ENCODE peak calls at places on chromosomes 7 and 10, in four cellular contexts. One of them, this sample, is unnamed. For H3K36me3, the result is how much of the 10 kb centered on the place peaks cover.

GRCh38 chr10:132400547-132401151 is 3.6 kb downstream of the PWWP2B start:
- DNase-seq in H7: peak
- DNase-seq in aorta: no peak
- DNase-seq in suprapubic skin: no peak
- DNase-seq in this sample: no peak

GRCh38 chr7:156463280-156463679 is 177.3 kb upstream of the RNF32 start:
- DNase-seq in H7: no peak
- DNase-seq in aorta: no peak
- DNase-seq in suprapubic skin: no peak
- DNase-seq in this sample: no peak

GRCh38 chr10:3040069-3040468 is 27.3 kb upstream of the PFKP start:
- DNase-seq in H7: no peak
- DNase-seq in aorta: no peak
- DNase-seq in suprapubic skin: no peak
- DNase-seq in this sample: no peak

GRCh38 chr7:138980575-138981285 is 459 bp downstream of the KIAA1549 start:
- DNase-seq in H7: no peak
- DNase-seq in aorta: peak
- DNase-seq in suprapubic skin: no peak
- DNase-seq in this sample: peak

GRCh38 chr10:46035923-46036849 is 5.8 kb upstream of the NCOA4 start:
- DNase-seq in H7: peak
- DNase-seq in aorta: no peak
- DNase-seq in suprapubic skin: no peak
- DNase-seq in this sample: no peak

GRCh38 chr7:50684702-50685074 is 98.0 kb downstream of the GRB10 start:
- DNase-seq in H7: no peak
- DNase-seq in aorta: no peak
- DNase-seq in suprapubic skin: no peak
- DNase-seq in this sample: no peak

GRCh38 chr7:110987130-110987693 is 103.7 kb upstream of the LRRN3 start:
- DNase-seq in H7: no peak
- DNase-seq in aorta: no peak
- DNase-seq in suprapubic skin: no peak
- DNase-seq in this sample: no peak

GRCh38 chr10:128058746-128059125 is 67.5 kb downstream of the MKI67 start:
- DNase-seq in H7: no peak
- DNase-seq in aorta: no peak
- DNase-seq in suprapubic skin: peak
- DNase-seq in this sample: no peak

GRCh38 chr7:41994046-41994745 is 242.8 kb downstream of the GLI3 start:
- DNase-seq in H7: no peak
- DNase-seq in aorta: no peak
- DNase-seq in suprapubic skin: no peak
- DNase-seq in this sample: no peak

GRCh38 chr10:62992145-62992721 is 140.9 kb upstream of the NRBF2 start:
- DNase-seq in H7: no peak
- DNase-seq in aorta: no peak
- DNase-seq in suprapubic skin: no peak
- DNase-seq in this sample: no peak

GRCh38 chr10:57222603-57223002 is 861.5 kb upstream of the ZWINT start:
- DNase-seq in H7: peak
- DNase-seq in aorta: no peak
- DNase-seq in suprapubic skin: no peak
- DNase-seq in this sample: no peak

GRCh38 chr7:1458676-1459511 is at the start of gene MICALL2:
- DNase-seq in H7: peak
- DNase-seq in aorta: peak
- DNase-seq in suprapubic skin: peak
- DNase-seq in this sample: peak

GRCh38 chr7:157528785-157529341 is 192.1 kb downstream of the DNAJB6 start:
- DNase-seq in H7: no peak
- DNase-seq in aorta: peak
- DNase-seq in suprapubic skin: no peak
- DNase-seq in this sample: no peak

GRCh38 chr10:114103286-114103685 is 59.6 kb downstream of the ADRB1 start:
- DNase-seq in H7: peak
- DNase-seq in aorta: no peak
- DNase-seq in suprapubic skin: no peak
- DNase-seq in this sample: peak

GRCh38 chr7:134941185-134941900 is 45.0 kb upstream of the AGBL3 start:
- DNase-seq in H7: peak
- DNase-seq in aorta: no peak
- DNase-seq in suprapubic skin: no peak
- DNase-seq in this sample: peak

GRCh38 chr10:91050371-91051034 is 129.6 kb upstream of the ANKRD1 start:
- DNase-seq in H7: peak
- DNase-seq in aorta: no peak
- DNase-seq in suprapubic skin: no peak
- DNase-seq in this sample: peak

GRCh38 chr7:136958016-136958415 is 89.6 kb downstream of the CHRM2 start:
- DNase-seq in H7: no peak
- DNase-seq in aorta: no peak
- DNase-seq in suprapubic skin: no peak
- DNase-seq in this sample: peak

GRCh38 chr10:72883861-72884260 is 9.7 kb upstream of the OIT3 start:
- DNase-seq in H7: no peak
- DNase-seq in aorta: no peak
- DNase-seq in suprapubic skin: no peak
- DNase-seq in this sample: no peak

GRCh38 chr10:72881291-72881690 is 12.2 kb upstream of the OIT3 start:
- DNase-seq in H7: no peak
- DNase-seq in aorta: no peak
- DNase-seq in suprapubic skin: no peak
- DNase-seq in this sample: no peak

GRCh38 chr10:72875250-72876055 is 18.1 kb upstream of the OIT3 start:
- DNase-seq in H7: peak
- DNase-seq in aorta: no peak
- DNase-seq in suprapubic skin: no peak
- DNase-seq in this sample: peak

GRCh38 chr10:72879245-72879644 is 14.3 kb upstream of the OIT3 start:
- DNase-seq in H7: no peak
- DNase-seq in aorta: no peak
- DNase-seq in suprapubic skin: no peak
- DNase-seq in this sample: no peak
- H3K36me3 ChIP-seq in H7: under half
- H3K36me3 ChIP-seq in aorta: under half
- H3K36me3 ChIP-seq in suprapubic skin: under half
- H3K36me3 ChIP-seq in this sample: under half

DNA sequence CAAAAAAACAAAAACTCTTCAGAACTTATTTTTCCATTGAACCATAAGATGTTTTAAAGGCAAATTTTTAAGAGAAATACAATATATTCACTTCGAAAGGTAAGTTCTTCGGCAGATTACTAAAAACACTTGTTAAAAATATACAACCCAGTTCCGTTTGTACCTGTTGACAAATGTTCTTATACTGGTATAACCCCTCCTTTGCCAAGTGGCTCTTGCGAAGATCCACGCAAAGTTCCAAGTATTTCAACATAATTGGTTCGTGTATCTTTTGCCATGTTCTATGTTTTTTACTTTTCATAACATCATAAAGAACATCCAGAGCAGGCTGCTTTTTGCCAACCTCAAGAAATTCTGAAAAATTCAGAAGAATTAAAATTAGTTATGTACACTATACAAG is 7.0 kb downstream of the EIF3A start:
- DNase-seq in H7: no peak
- DNase-seq in aorta: no peak
- DNase-seq in suprapubic skin: no peak
- DNase-seq in this sample: no peak
- H3K36me3 ChIP-seq in H7: under half
- H3K36me3 ChIP-seq in aorta: under half
- H3K36me3 ChIP-seq in suprapubic skin: under half
- H3K36me3 ChIP-seq in this sample: half or more

GRCh38 chr10:122230222-122230621 is 40.9 kb upstream of the BTBD16 start:
- DNase-seq in H7: no peak
- DNase-seq in aorta: no peak
- DNase-seq in suprapubic skin: no peak
- DNase-seq in this sample: no peak

GRCh38 chr10:122224159-122224558 is 46.9 kb upstream of the BTBD16 start:
- DNase-seq in H7: no peak
- DNase-seq in aorta: no peak
- DNase-seq in suprapubic skin: no peak
- DNase-seq in this sample: no peak

GRCh38 chr10:122225324-122225723 is 45.8 kb upstream of the BTBD16 start:
- DNase-seq in H7: no peak
- DNase-seq in aorta: no peak
- DNase-seq in suprapubic skin: no peak
- DNase-seq in this sample: no peak

GRCh38 chr10:122229678-122230077 is 41.4 kb upstream of the BTBD16 start:
- DNase-seq in H7: no peak
- DNase-seq in aorta: no peak
- DNase-seq in suprapubic skin: no peak
- DNase-seq in this sample: no peak

DNA sequence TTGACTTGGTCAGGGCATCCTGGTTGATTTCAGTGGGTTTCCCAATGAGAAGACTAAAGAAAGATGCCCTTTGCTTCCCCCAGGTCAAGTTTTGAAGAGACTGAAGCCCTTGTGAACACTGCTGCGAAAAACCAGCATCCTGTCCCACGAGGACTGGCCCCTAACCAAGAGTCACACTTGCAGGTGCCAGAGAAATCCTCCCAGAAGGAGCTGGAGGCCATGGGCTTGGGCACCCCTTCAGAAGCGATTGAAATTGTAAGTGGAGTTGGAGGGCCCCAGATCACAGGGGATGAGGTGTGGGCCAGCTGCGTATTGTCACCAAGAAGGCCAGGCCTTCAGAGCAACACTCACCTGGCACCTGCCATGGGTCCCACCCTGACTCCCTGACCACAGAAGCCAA is 43.3 kb upstream of the BTBD16 start:
- DNase-seq in H7: no peak
- DNase-seq in aorta: no peak
- DNase-seq in suprapubic skin: no peak
- DNase-seq in this sample: no peak
- H3K36me3 ChIP-seq in H7: under half
- H3K36me3 ChIP-seq in aorta: under half
- H3K36me3 ChIP-seq in suprapubic skin: half or more
- H3K36me3 ChIP-seq in this sample: half or more

GRCh38 chr7:22457471-22457870 is 42.5 kb downstream of the STEAP1B start:
- DNase-seq in H7: no peak
- DNase-seq in aorta: no peak
- DNase-seq in suprapubic skin: no peak
- DNase-seq in this sample: no peak
- H3K36me3 ChIP-seq in H7: under half
- H3K36me3 ChIP-seq in aorta: under half
- H3K36me3 ChIP-seq in suprapubic skin: under half
- H3K36me3 ChIP-seq in this sample: under half

DNA sequence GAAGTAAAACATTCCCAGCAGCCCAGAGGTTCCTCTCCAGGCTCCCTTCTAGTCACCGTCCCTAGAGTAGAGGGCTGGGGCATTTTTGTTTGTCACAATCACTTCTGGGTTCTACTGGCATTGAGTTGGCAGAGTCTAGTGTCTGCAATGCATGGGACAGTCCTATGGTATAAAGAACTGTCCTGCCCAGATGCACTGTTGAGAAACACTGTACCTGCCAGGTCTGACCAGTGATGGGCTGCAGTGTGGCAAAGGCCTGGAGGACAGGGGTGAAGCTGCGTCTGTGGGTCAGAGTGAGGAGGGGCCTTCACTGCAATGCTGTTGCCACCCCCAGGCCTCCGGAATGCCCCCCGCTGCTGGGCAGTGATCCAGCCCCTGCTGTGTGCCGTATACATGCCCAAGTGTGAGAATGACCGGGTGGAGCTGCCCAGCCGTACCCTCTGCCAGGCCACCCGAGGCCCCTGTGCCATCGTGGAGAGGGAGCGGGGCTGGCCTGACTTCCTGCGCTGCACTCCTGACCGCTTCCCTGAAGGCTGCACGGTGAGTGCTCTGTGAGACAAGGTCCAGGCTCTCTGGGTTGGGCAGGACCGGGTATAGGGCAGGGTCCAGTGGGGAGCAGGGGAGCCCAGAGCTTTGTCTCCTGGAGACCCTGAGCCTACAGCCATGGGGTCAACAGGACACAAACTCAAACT is 14.8 kb downstream of the SMO start:
- DNase-seq in H7: peak
- DNase-seq in aorta: no peak
- DNase-seq in suprapubic skin: no peak
- DNase-seq in this sample: no peak
- H3K36me3 ChIP-seq in H7: under half
- H3K36me3 ChIP-seq in aorta: under half
- H3K36me3 ChIP-seq in suprapubic skin: under half
- H3K36me3 ChIP-seq in this sample: under half

This sample was measured in SJCRH30.